ENCODE peak calls at places on chromosome 21, in eight cellular contexts. G, S, L, Y, T, I, C and R are unnamed samples.

GRCh38 chr21:44709426-44710293 is 1.7 kb downstream of the TSPEAR start:
- DNase-seq in I (no peak), C (no peak), L (no peak), G (no peak), T (peak; percentile 94), Y (peak; percentile 83), S (peak; percentile 10), R (no peak)

GRCh38 chr21:45580576-45581321 is 38.5 kb upstream of the SLC19A1 start:
- DNase-seq in G (no peak), T (no peak), Y (peak; percentile 24), C (no peak), S (no peak), L (peak; percentile 13), I (no peak), R (no peak)

GRCh38 chr21:41250519-41250918 is 66.1 kb upstream of the FAM3B start:
- DNase-seq in C (no peak), L (no peak), I (no peak), Y (no peak), S (no peak), G (no peak), T (no peak), R (peak; percentile 60)

GRCh38 chr21:45366931-45367401 is 38.0 kb upstream of the COL18A1 start:
- DNase-seq in S (peak; percentile 97), Y (no peak), L (no peak), G (no peak), C (no peak), I (peak; percentile 87), T (no peak), R (peak; percentile 99)

GRCh38 chr21:14737922-14738321 is 191.8 kb upstream of the SAMSN1 start:
- DNase-seq in I (no peak), T (no peak), C (peak; percentile 82), S (peak; percentile 19), Y (peak; percentile 8), L (no peak), G (no peak), R (peak; percentile 71)

GRCh38 chr21:38140192-38140905 is 116.4 kb upstream of the KCNJ15 start:
- DNase-seq in Y (no peak), I (peak; percentile 53), T (peak; percentile 88), L (no peak), S (peak; percentile 60), C (no peak), G (no peak), R (peak; percentile 47)

GRCh38 chr21:17693801-17694200 is 81.1 kb upstream of the BTG3 start:
- DNase-seq in I (no peak), L (no peak), C (no peak), S (no peak), G (no peak), Y (no peak), T (no peak), R (no peak)

GRCh38 chr21:42461881-42462877 is 33.8 kb downstream of the RSPH1 start:
- DNase-seq in S (no peak), I (no peak), T (peak; percentile 10), L (no peak), G (no peak), Y (peak; percentile 42), C (peak; percentile 47), R (no peak)

GRCh38 chr21:25732091-25732760 is 2.5 kb downstream of the ATP5PF start:
- DNase-seq in L (no peak), C (no peak), S (no peak), G (no peak), I (no peak), T (no peak), Y (no peak), R (no peak)

GRCh38 chr21:42009018-42009830 is 936 bp downstream of the ZBTB21 start:
- DNase-seq in T (peak; percentile 45), G (peak; percentile 16), I (peak; percentile 77), Y (peak; percentile 39), L (peak; percentile 62), C (peak; percentile 72), S (peak; percentile 78), R (peak; percentile 71)

GRCh38 chr21:26115899-26116298 is 54.7 kb downstream of the APP start:
- DNase-seq in Y (peak; percentile 25), S (peak; percentile 81), C (no peak), T (peak; percentile 7), I (no peak), G (no peak), L (no peak), R (peak; percentile 88)

GRCh38 chr21:37182222-37182621 is 84.9 kb downstream of the VPS26C start:
- DNase-seq in T (no peak), C (no peak), L (no peak), I (no peak), S (no peak), G (no peak), Y (no peak), R (no peak)

GRCh38 chr21:43767980-43768867 is 7.9 kb downstream of the CSTB start:
- DNase-seq in T (no peak), Y (no peak), S (peak; percentile 72), G (no peak), C (no peak), I (no peak), L (peak; percentile 25), R (peak; percentile 93)

GRCh38 chr21:27802816-27803475 is 836.1 kb upstream of the ADAMTS5 start:
- DNase-seq in L (peak; percentile 62), Y (peak; percentile 25), S (peak; percentile 52), G (no peak), T (no peak), C (peak; percentile 70), I (no peak), R (peak; percentile 60)

GRCh38 chr21:37168666-37169065 is 95.6 kb downstream of the TTC3 start:
- DNase-seq in G (no peak), I (no peak), L (no peak), Y (no peak), T (no peak), S (no peak), C (no peak), R (no peak)

GRCh38 chr21:25639167-25639921 is at the start of gene JAM2:
- DNase-seq in T (peak; percentile 23), S (no peak), Y (no peak), L (peak; percentile 65), C (peak; percentile 42), G (peak; percentile 1), I (peak; percentile 76), R (no peak)

GRCh38 chr21:34613679-34614442 is 1.1 kb downstream of the RCAN1 start:
- DNase-seq in Y (peak; percentile 29), I (no peak), G (no peak), S (peak; percentile 31), T (no peak), C (peak; percentile 8), L (no peak), R (peak; percentile 31)

GRCh38 chr21:37593015-37593414 is 226.4 kb downstream of the DYRK1A start:
- DNase-seq in T (no peak), C (no peak), Y (no peak), S (no peak), G (no peak), I (no peak), L (peak; percentile 83), R (no peak)

GRCh38 chr21:41065539-41065938 is 102.4 kb upstream of the BACE2 start:
- DNase-seq in L (no peak), S (peak; percentile 70), C (no peak), I (no peak), T (no peak), G (no peak), Y (no peak), R (no peak)

GRCh38 chr21:45299864-45300785 is 12.4 kb upstream of the POFUT2 start:
- DNase-seq in I (peak; percentile 64), C (no peak), S (peak; percentile 96), G (no peak), T (no peak), Y (no peak), L (no peak), R (no peak)

GRCh38 chr21:44987886-44988606 is 48.2 kb downstream of the SLX9 start:
- DNase-seq in L (no peak), G (no peak), Y (no peak), S (no peak), T (no peak), I (peak; percentile 58), C (no peak), R (no peak)